ENCODE peak calls at places on chromosomes 12 and 14, in four cellular contexts. One of them, this sample, is unnamed.

GRCh38 chr14:39102265-39102968 is 618 bp downstream of the SEC23A start:
- DNase-seq in NCI-H82: peak
- DNase-seq in left kidney: peak
- DNase-seq in stimulated activated CD8-positive, alpha-beta memory T cell treated with anti-CD3 and anti-CD28 coated beads, Interleukin-7, amount 100 ng/mL, for 4 hours: no peak
- DNase-seq in this sample: no peak

GRCh38 chr12:56188116-56188785 is 1.0 kb downstream of the SMARCC2 start:
- DNase-seq in stimulated activated CD8-positive, alpha-beta memory T cell treated with anti-CD3 and anti-CD28 coated beads, Interleukin-7, amount 100 ng/mL, for 4 hours: no peak
- DNase-seq in NCI-H82: peak
- DNase-seq in left kidney: peak
- DNase-seq in this sample: no peak

GRCh38 chr12:97404093-97404492 is 58.5 kb upstream of the RMST start:
- DNase-seq in NCI-H82: no peak
- DNase-seq in left kidney: no peak
- DNase-seq in stimulated activated CD8-positive, alpha-beta memory T cell treated with anti-CD3 and anti-CD28 coated beads, Interleukin-7, amount 100 ng/mL, for 4 hours: no peak
- DNase-seq in this sample: no peak

GRCh38 chr12:15846887-15847286 is 35.3 kb upstream of the STRAP start:
- DNase-seq in left kidney: no peak
- DNase-seq in stimulated activated CD8-positive, alpha-beta memory T cell treated with anti-CD3 and anti-CD28 coated beads, Interleukin-7, amount 100 ng/mL, for 4 hours: no peak
- DNase-seq in NCI-H82: no peak
- DNase-seq in this sample: no peak

GRCh38 chr14:38290601-38291190 is 34.8 kb upstream of the CLEC14A start:
- DNase-seq in stimulated activated CD8-positive, alpha-beta memory T cell treated with anti-CD3 and anti-CD28 coated beads, Interleukin-7, amount 100 ng/mL, for 4 hours: no peak
- DNase-seq in left kidney: peak
- DNase-seq in NCI-H82: no peak
- DNase-seq in this sample: no peak

GRCh38 chr14:86462193-86462592 is 932.2 kb downstream of the FLRT2 start:
- DNase-seq in left kidney: no peak
- DNase-seq in stimulated activated CD8-positive, alpha-beta memory T cell treated with anti-CD3 and anti-CD28 coated beads, Interleukin-7, amount 100 ng/mL, for 4 hours: no peak
- DNase-seq in NCI-H82: peak
- DNase-seq in this sample: no peak

GRCh38 chr12:23140710-23141109 is 515.7 kb downstream of the ETNK1 start:
- DNase-seq in left kidney: no peak
- DNase-seq in NCI-H82: no peak
- DNase-seq in stimulated activated CD8-positive, alpha-beta memory T cell treated with anti-CD3 and anti-CD28 coated beads, Interleukin-7, amount 100 ng/mL, for 4 hours: no peak
- DNase-seq in this sample: no peak

GRCh38 chr12:49014547-49014946 is 4.0 kb downstream of the PRKAG1 start:
- DNase-seq in NCI-H82: peak
- DNase-seq in stimulated activated CD8-positive, alpha-beta memory T cell treated with anti-CD3 and anti-CD28 coated beads, Interleukin-7, amount 100 ng/mL, for 4 hours: no peak
- DNase-seq in left kidney: no peak
- DNase-seq in this sample: no peak

GRCh38 chr14:53696217-53696965 is 260.2 kb downstream of the BMP4 start:
- DNase-seq in NCI-H82: no peak
- DNase-seq in left kidney: no peak
- DNase-seq in stimulated activated CD8-positive, alpha-beta memory T cell treated with anti-CD3 and anti-CD28 coated beads, Interleukin-7, amount 100 ng/mL, for 4 hours: no peak
- DNase-seq in this sample: no peak

GRCh38 chr12:21801522-21802288 is 27.2 kb upstream of the KCNJ8 start:
- DNase-seq in stimulated activated CD8-positive, alpha-beta memory T cell treated with anti-CD3 and anti-CD28 coated beads, Interleukin-7, amount 100 ng/mL, for 4 hours: no peak
- DNase-seq in NCI-H82: no peak
- DNase-seq in left kidney: no peak
- DNase-seq in this sample: no peak

This sample was measured in NCI-H1436 treated with DMSO at 0.1 percent for 48 hours.